ENCODE peak calls at places on chromosomes 4 and X, in six cellular contexts. One of them, this sample, is unnamed.

GRCh38 chr4:7417639-7418038 is 17.1 kb downstream of the PSAPL1 start:
- DNase-seq in neural progenitor cell: no peak
- DNase-seq in upper lobe of right lung: peak
- DNase-seq in choroid plexus epithelial cell: no peak
- DNase-seq in tibial artery: peak
- DNase-seq in kidney epithelial cell: no peak
- DNase-seq in this sample: no peak

GRCh38 chr4:140186651-140187315 is 32.8 kb upstream of the MAML3 start:
- DNase-seq in upper lobe of right lung: no peak
- DNase-seq in choroid plexus epithelial cell: peak
- DNase-seq in neural progenitor cell: no peak
- DNase-seq in tibial artery: no peak
- DNase-seq in kidney epithelial cell: peak
- DNase-seq in this sample: peak

GRCh38 chrX:15853586-15854079 is 980 bp downstream of the AP1S2 start:
- DNase-seq in neural progenitor cell: peak
- DNase-seq in kidney epithelial cell: no peak
- DNase-seq in tibial artery: no peak
- DNase-seq in upper lobe of right lung: no peak
- DNase-seq in choroid plexus epithelial cell: no peak
- DNase-seq in this sample: no peak

GRCh38 chr4:72076562-72076961 is 44.8 kb downstream of the NPFFR2 start:
- DNase-seq in choroid plexus epithelial cell: peak
- DNase-seq in upper lobe of right lung: no peak
- DNase-seq in kidney epithelial cell: peak
- DNase-seq in tibial artery: no peak
- DNase-seq in neural progenitor cell: no peak
- DNase-seq in this sample: peak

GRCh38 chr4:48538358-48538757 is 48.3 kb downstream of the ZAR1 start:
- DNase-seq in tibial artery: no peak
- DNase-seq in choroid plexus epithelial cell: no peak
- DNase-seq in neural progenitor cell: no peak
- DNase-seq in kidney epithelial cell: no peak
- DNase-seq in upper lobe of right lung: no peak
- DNase-seq in this sample: no peak

GRCh38 chr4:186695392-186695791 is 28.3 kb downstream of the FAT1 start:
- DNase-seq in neural progenitor cell: no peak
- DNase-seq in choroid plexus epithelial cell: no peak
- DNase-seq in kidney epithelial cell: no peak
- DNase-seq in tibial artery: no peak
- DNase-seq in upper lobe of right lung: no peak
- DNase-seq in this sample: no peak

GRCh38 chrX:104696667-104697066 is 130.7 kb downstream of the IL1RAPL2 start:
- DNase-seq in upper lobe of right lung: no peak
- DNase-seq in choroid plexus epithelial cell: no peak
- DNase-seq in kidney epithelial cell: no peak
- DNase-seq in neural progenitor cell: no peak
- DNase-seq in tibial artery: no peak
- DNase-seq in this sample: no peak

GRCh38 chrX:111244238-111244750 is 26.0 kb downstream of the CAPN6 start:
- DNase-seq in kidney epithelial cell: no peak
- DNase-seq in tibial artery: no peak
- DNase-seq in choroid plexus epithelial cell: peak
- DNase-seq in neural progenitor cell: peak
- DNase-seq in upper lobe of right lung: no peak
- DNase-seq in this sample: peak

GRCh38 chr4:118950929-118951570 is 62.4 kb downstream of the SYNPO2 start:
- DNase-seq in upper lobe of right lung: no peak
- DNase-seq in neural progenitor cell: no peak
- DNase-seq in kidney epithelial cell: no peak
- DNase-seq in tibial artery: no peak
- DNase-seq in choroid plexus epithelial cell: no peak
- DNase-seq in this sample: no peak

GRCh38 chr4:153497091-153497531 is 31.0 kb downstream of the TMEM131L start:
- DNase-seq in upper lobe of right lung: no peak
- DNase-seq in kidney epithelial cell: no peak
- DNase-seq in tibial artery: no peak
- DNase-seq in neural progenitor cell: no peak
- DNase-seq in choroid plexus epithelial cell: peak
- DNase-seq in this sample: peak

GRCh38 chr4:121252224-121252806 is 88.2 kb upstream of the TNIP3 start:
- DNase-seq in upper lobe of right lung: peak
- DNase-seq in kidney epithelial cell: peak
- DNase-seq in neural progenitor cell: peak
- DNase-seq in choroid plexus epithelial cell: peak
- DNase-seq in tibial artery: peak
- DNase-seq in this sample: peak

GRCh38 chr4:76023381-76023780 is at the start of gene CXCL10:
- DNase-seq in neural progenitor cell: no peak
- DNase-seq in upper lobe of right lung: no peak
- DNase-seq in kidney epithelial cell: no peak
- DNase-seq in tibial artery: no peak
- DNase-seq in choroid plexus epithelial cell: peak
- DNase-seq in this sample: peak

GRCh38 chrX:140092121-140092520 is 126.8 kb upstream of the CXorf66 start:
- DNase-seq in tibial artery: no peak
- DNase-seq in neural progenitor cell: no peak
- DNase-seq in choroid plexus epithelial cell: no peak
- DNase-seq in upper lobe of right lung: no peak
- DNase-seq in kidney epithelial cell: no peak
- DNase-seq in this sample: no peak

GRCh38 chrX:39972340-39972739 is 125.4 kb downstream of the BCOR start:
- DNase-seq in tibial artery: no peak
- DNase-seq in upper lobe of right lung: no peak
- DNase-seq in choroid plexus epithelial cell: peak
- DNase-seq in kidney epithelial cell: no peak
- DNase-seq in neural progenitor cell: no peak
- DNase-seq in this sample: peak

GRCh38 chr4:18571252-18571885 is 549.8 kb upstream of the LCORL start:
- DNase-seq in neural progenitor cell: no peak
- DNase-seq in choroid plexus epithelial cell: no peak
- DNase-seq in upper lobe of right lung: no peak
- DNase-seq in kidney epithelial cell: peak
- DNase-seq in tibial artery: no peak
- DNase-seq in this sample: no peak

GRCh38 chr4:110442309-110442708 is 33.6 kb upstream of the ENPEP start:
- DNase-seq in choroid plexus epithelial cell: no peak
- DNase-seq in upper lobe of right lung: no peak
- DNase-seq in neural progenitor cell: no peak
- DNase-seq in tibial artery: no peak
- DNase-seq in kidney epithelial cell: no peak
- DNase-seq in this sample: no peak

GRCh38 chr4:111043286-111043685 is 420.4 kb upstream of the PITX2 start:
- DNase-seq in kidney epithelial cell: no peak
- DNase-seq in choroid plexus epithelial cell: no peak
- DNase-seq in tibial artery: no peak
- DNase-seq in upper lobe of right lung: no peak
- DNase-seq in neural progenitor cell: no peak
- DNase-seq in this sample: no peak

GRCh38 chr4:113952452-113953029 is 26.9 kb downstream of the ARSJ start:
- DNase-seq in upper lobe of right lung: no peak
- DNase-seq in choroid plexus epithelial cell: peak
- DNase-seq in kidney epithelial cell: no peak
- DNase-seq in neural progenitor cell: peak
- DNase-seq in tibial artery: no peak
- DNase-seq in this sample: peak
- TF ChIP-seq CTCF in upper lobe of right lung: peak
- TF ChIP-seq CTCF in choroid plexus epithelial cell: peak
- TF ChIP-seq CTCF in kidney epithelial cell: peak
- TF ChIP-seq CTCF in neural progenitor cell: peak
- TF ChIP-seq CTCF in tibial artery: peak
- TF ChIP-seq CTCF in this sample: peak

GRCh38 chrX:10039821-10040793 is 72.9 kb downstream of the CLDN34 start:
- DNase-seq in choroid plexus epithelial cell: no peak
- DNase-seq in upper lobe of right lung: no peak
- DNase-seq in tibial artery: no peak
- DNase-seq in neural progenitor cell: peak
- DNase-seq in kidney epithelial cell: peak
- DNase-seq in this sample: no peak

GRCh38 chrX:10041383-10041782 is 74.2 kb downstream of the CLDN34 start:
- DNase-seq in upper lobe of right lung: no peak
- DNase-seq in choroid plexus epithelial cell: peak
- DNase-seq in tibial artery: no peak
- DNase-seq in kidney epithelial cell: peak
- DNase-seq in neural progenitor cell: no peak
- DNase-seq in this sample: peak

GRCh38 chrX:10040961-10041360 is 73.8 kb downstream of the CLDN34 start:
- DNase-seq in neural progenitor cell: no peak
- DNase-seq in choroid plexus epithelial cell: no peak
- DNase-seq in tibial artery: no peak
- DNase-seq in upper lobe of right lung: no peak
- DNase-seq in kidney epithelial cell: no peak
- DNase-seq in this sample: no peak

GRCh38 chrX:10042055-10042454 is 74.9 kb downstream of the CLDN34 start:
- DNase-seq in kidney epithelial cell: no peak
- DNase-seq in upper lobe of right lung: no peak
- DNase-seq in choroid plexus epithelial cell: no peak
- DNase-seq in tibial artery: no peak
- DNase-seq in neural progenitor cell: no peak
- DNase-seq in this sample: no peak

GRCh38 chrX:10038585-10038984 is 71.4 kb downstream of the CLDN34 start:
- DNase-seq in kidney epithelial cell: no peak
- DNase-seq in upper lobe of right lung: no peak
- DNase-seq in choroid plexus epithelial cell: no peak
- DNase-seq in neural progenitor cell: no peak
- DNase-seq in tibial artery: no peak
- DNase-seq in this sample: no peak
- H3K4me3 ChIP-seq in kidney epithelial cell: no peak
- H3K4me3 ChIP-seq in upper lobe of right lung: no peak
- H3K4me3 ChIP-seq in choroid plexus epithelial cell: no peak
- H3K4me3 ChIP-seq in neural progenitor cell: no peak
- H3K4me3 ChIP-seq in tibial artery: no peak
- H3K4me3 ChIP-seq in this sample: no peak

DNA sequence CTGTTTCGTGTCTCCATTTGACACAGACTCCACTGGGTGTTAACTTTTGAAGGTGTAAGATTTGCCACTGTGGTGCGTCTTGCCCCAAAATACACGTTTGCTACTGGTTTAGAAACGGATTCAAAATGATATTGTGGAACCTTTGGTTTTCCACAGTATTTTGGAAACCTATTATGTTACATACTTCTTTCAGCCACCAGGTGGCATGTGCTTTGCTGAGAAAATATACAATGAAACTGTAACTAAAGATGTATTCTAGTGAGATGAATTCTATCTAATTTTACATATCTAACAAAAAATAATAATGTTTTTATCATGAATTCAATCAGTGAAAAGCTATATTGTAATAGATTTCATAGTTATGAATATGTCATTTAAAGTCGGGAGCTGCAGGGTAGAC is 28.4 kb upstream of the SLITRK4 start:
- DNase-seq in upper lobe of right lung: no peak
- DNase-seq in tibial artery: no peak
- DNase-seq in choroid plexus epithelial cell: peak
- DNase-seq in kidney epithelial cell: no peak
- DNase-seq in neural progenitor cell: peak
- DNase-seq in this sample: peak
- TF ChIP-seq CTCF in upper lobe of right lung: peak
- TF ChIP-seq CTCF in tibial artery: peak
- TF ChIP-seq CTCF in choroid plexus epithelial cell: peak
- TF ChIP-seq CTCF in kidney epithelial cell: peak
- TF ChIP-seq CTCF in neural progenitor cell: peak
- TF ChIP-seq CTCF in this sample: peak

DNA sequence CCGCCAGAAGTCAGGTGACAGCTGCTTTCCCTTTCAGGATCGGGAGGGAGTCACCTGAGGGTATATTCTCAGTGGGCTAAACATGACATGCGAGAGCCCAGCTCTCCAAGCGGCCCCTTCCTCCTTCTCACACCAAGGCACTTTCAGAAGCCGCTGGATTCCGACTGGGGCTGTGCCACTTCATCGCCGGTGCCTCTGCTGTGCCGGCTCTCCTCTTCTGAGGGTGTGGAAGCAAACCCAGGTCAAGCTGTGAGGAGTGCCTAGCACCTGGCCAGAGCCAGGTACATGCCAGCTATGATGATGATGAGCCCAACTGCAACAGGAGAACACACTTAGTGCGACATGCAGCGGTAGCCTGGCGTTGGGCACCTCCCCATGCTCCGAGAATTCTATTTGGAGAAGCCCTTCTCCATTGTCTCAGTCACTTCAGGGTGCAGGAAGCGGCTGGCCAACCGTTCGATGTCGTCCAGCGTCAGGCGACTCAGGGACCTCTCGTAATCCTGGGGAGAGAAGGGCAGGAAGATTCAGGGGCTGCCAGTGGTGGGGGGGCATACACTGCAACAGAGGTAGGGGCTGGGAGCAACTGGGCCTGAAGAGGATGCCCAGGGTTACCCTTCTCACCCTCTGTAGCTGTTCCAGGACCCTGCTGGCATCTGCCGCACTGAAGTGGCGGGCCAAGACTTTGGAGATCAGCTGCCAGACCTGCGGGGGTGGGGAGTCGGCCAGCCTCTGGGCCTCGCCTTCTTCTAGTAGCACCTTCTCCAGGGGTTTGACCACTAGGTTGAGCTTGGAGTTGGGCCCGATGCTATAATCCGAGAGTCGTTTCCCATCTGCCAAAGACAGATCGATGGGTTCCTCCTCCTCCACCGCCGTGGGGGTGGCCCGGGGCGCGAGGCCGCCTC is 1.0 kb downstream of the UBL4A start:
- DNase-seq in choroid plexus epithelial cell: no peak
- DNase-seq in tibial artery: no peak
- DNase-seq in upper lobe of right lung: no peak
- DNase-seq in neural progenitor cell: no peak
- DNase-seq in kidney epithelial cell: no peak
- DNase-seq in this sample: no peak
- H3K4me3 ChIP-seq in choroid plexus epithelial cell: peak
- H3K4me3 ChIP-seq in tibial artery: peak
- H3K4me3 ChIP-seq in upper lobe of right lung: peak
- H3K4me3 ChIP-seq in neural progenitor cell: peak
- H3K4me3 ChIP-seq in kidney epithelial cell: peak
- H3K4me3 ChIP-seq in this sample: peak

GRCh38 chrX:47093248-47093647 is 15.0 kb downstream of the RGN start:
- DNase-seq in choroid plexus epithelial cell: peak
- DNase-seq in kidney epithelial cell: no peak
- DNase-seq in neural progenitor cell: peak
- DNase-seq in tibial artery: no peak
- DNase-seq in upper lobe of right lung: no peak
- DNase-seq in this sample: peak
- TF ChIP-seq CTCF in choroid plexus epithelial cell: peak
- TF ChIP-seq CTCF in kidney epithelial cell: peak
- TF ChIP-seq CTCF in neural progenitor cell: peak
- TF ChIP-seq CTCF in tibial artery: peak
- TF ChIP-seq CTCF in upper lobe of right lung: peak
- TF ChIP-seq CTCF in this sample: peak

This sample was measured in fibroblast of the aortic adventitia.